ENCODE peak calls at places on chromosome 10, in nine cellular contexts. I is testis, W is nephron progenitor cell, A is mucosa of descending colon, H is neural crest cell, K is A673, S is H9, G is tibial artery, R is mesothelial cell of epicardium. E is an unnamed sample.

GRCh38 chr10:115665549-115665948 is 572.4 kb downstream of the ATRNL1 start:
- DNase-seq in I (no peak), S (no peak), R (no peak), K (no peak), H (no peak), W (no peak), G (no peak), A (no peak), E (no peak)

GRCh38 chr10:101694674-101695403 is at the start of gene FBXW4:
- DNase-seq in S (peak), W (peak), K (peak), R (peak), A (peak), G (peak), I (peak), H (peak), E (peak)

GRCh38 chr10:124561206-124561605 is 99.6 kb downstream of the LHPP start:
- DNase-seq in H (no peak), A (no peak), W (no peak), K (no peak), G (no peak), S (no peak), I (no peak), R (no peak), E (no peak)

GRCh38 chr10:5681930-5682329 is 2.7 kb upstream of the TASOR2 start:
- DNase-seq in S (no peak), I (no peak), R (no peak), K (no peak), W (no peak), A (no peak), G (no peak), H (no peak), E (no peak)

GRCh38 chr10:77602231-77602912 is 35.2 kb downstream of the KCNMA1 start:
- DNase-seq in S (no peak), G (no peak), K (no peak), W (no peak), H (no peak), I (no peak), R (no peak), A (no peak), E (no peak)

GRCh38 chr10:58818889-58819288 is 306.2 kb downstream of the BICC1 start:
- DNase-seq in S (no peak), A (no peak), G (no peak), R (no peak), I (no peak), K (no peak), W (no peak), H (no peak), E (no peak)

GRCh38 chr10:13439771-13440708 is 88.8 kb downstream of the BEND7 start:
- DNase-seq in I (peak), G (peak), K (peak), A (peak), H (peak), W (peak), R (peak), S (peak), E (peak)

GRCh38 chr10:62354941-62355340 is 19.2 kb upstream of the ZNF365 start:
- DNase-seq in W (no peak), H (no peak), R (no peak), I (no peak), K (no peak), A (no peak), S (no peak), G (no peak), E (no peak)

GRCh38 chr10:3652886-3653285 is 132.1 kb downstream of the KLF6 start:
- DNase-seq in S (no peak), H (no peak), G (no peak), I (no peak), R (no peak), A (no peak), W (no peak), K (no peak), E (no peak)

GRCh38 chr10:79003183-79004100 is 65.3 kb upstream of the ZMIZ1 start:
- DNase-seq in K (no peak), S (no peak), G (no peak), R (no peak), H (no peak), I (peak), A (no peak), W (peak), E (no peak)

GRCh38 chr10:3350205-3350604 is 177.6 kb upstream of the PITRM1 start:
- DNase-seq in G (no peak), R (no peak), I (no peak), W (no peak), A (no peak), K (no peak), S (no peak), H (no peak), E (no peak)

GRCh38 chr10:30092151-30092790 is 32.9 kb upstream of the JCAD start:
- DNase-seq in R (no peak), G (no peak), S (no peak), W (no peak), H (no peak), K (peak), A (no peak), I (no peak), E (no peak)

GRCh38 chr10:62335326-62335725 is 38.8 kb upstream of the ZNF365 start:
- DNase-seq in A (no peak), R (no peak), I (no peak), K (peak), G (no peak), S (no peak), W (no peak), H (no peak), E (no peak)

GRCh38 chr10:14184841-14185500 is 145.8 kb downstream of the FRMD4A start:
- DNase-seq in R (no peak), S (no peak), A (peak), W (no peak), G (no peak), K (peak), I (no peak), H (no peak), E (no peak)

GRCh38 chr10:61899045-61899444 is 2.5 kb upstream of the ARID5B start:
- DNase-seq in I (no peak), S (no peak), H (no peak), A (no peak), G (no peak), R (no peak), K (peak), W (no peak), E (peak)

GRCh38 chr10:78865518-78865835 is 203.3 kb upstream of the ZMIZ1 start:
- DNase-seq in H (no peak), G (no peak), A (peak), K (no peak), R (no peak), S (no peak), W (no peak), I (peak), E (no peak)

GRCh38 chr10:48495282-48496045 is 109.4 kb downstream of the ARHGAP22 start:
- DNase-seq in W (no peak), A (no peak), K (no peak), G (no peak), S (no peak), I (no peak), R (no peak), H (no peak), E (no peak)

GRCh38 chr10:132979491-132980425 is 37.4 kb upstream of the CFAP46 start:
- DNase-seq in K (no peak), A (no peak), I (no peak), R (no peak), G (no peak), S (no peak), W (no peak), H (no peak), E (no peak)

GRCh38 chr10:95388539-95388938 is 97.7 kb upstream of the PDLIM1 start:
- DNase-seq in G (peak), R (no peak), A (peak), I (no peak), H (no peak), W (no peak), S (no peak), K (no peak), E (no peak)

GRCh38 chr10:133439517-133440461 is 14.0 kb upstream of the SCART1 start:
- DNase-seq in G (no peak), K (no peak), W (no peak), H (no peak), S (no peak), I (no peak), R (no peak), A (no peak), E (no peak)

GRCh38 chr10:130138479-130138866 is 2.3 kb downstream of the GLRX3 start:
- DNase-seq in A (no peak), R (no peak), K (no peak), G (no peak), W (no peak), S (no peak), H (no peak), I (no peak), E (no peak)

GRCh38 chr10:132679217-132679595 is 106.7 kb downstream of the NKX6-2 start:
- DNase-seq in W (no peak), H (no peak), R (no peak), A (no peak), G (peak), I (peak), K (no peak), S (no peak), E (peak)

GRCh38 chr10:35219906-35220890 is 93.6 kb downstream of the CREM start:
- DNase-seq in I (no peak), R (no peak), A (no peak), H (no peak), G (no peak), K (peak), S (no peak), W (no peak), E (no peak)

GRCh38 chr10:62033108-62033507 is 131.6 kb downstream of the ARID5B start:
- DNase-seq in A (no peak), I (no peak), K (no peak), H (no peak), G (no peak), S (no peak), R (no peak), W (no peak), E (no peak)

GRCh38 chr10:79242620-79243152 is 104.6 kb upstream of the PPIF start:
- DNase-seq in A (peak), K (peak), H (peak), W (peak), R (peak), S (peak), I (peak), G (peak), E (no peak)

GRCh38 chr10:119149723-119150122 is 15.8 kb downstream of the SFXN4 start:
- DNase-seq in I (no peak), A (no peak), R (no peak), H (no peak), W (no peak), S (no peak), G (peak), K (peak), E (no peak)

GRCh38 chr10:79093658-79094411 is 25.1 kb downstream of the ZMIZ1 start:
- DNase-seq in H (no peak), K (no peak), G (peak), W (no peak), R (no peak), I (peak), A (peak), S (no peak), E (no peak)

GRCh38 chr10:48243487-48243886 is 31.0 kb downstream of the FRMPD2 start:
- DNase-seq in W (no peak), H (no peak), I (no peak), S (peak), R (no peak), A (no peak), K (no peak), G (no peak), E (no peak)

GRCh38 chr10:132588301-132589013 is 50.9 kb downstream of the INPP5A start:
- DNase-seq in R (no peak), K (no peak), G (no peak), S (no peak), A (no peak), I (peak), H (no peak), W (no peak), E (peak)

GRCh38 chr10:46020871-46021553 is 9.4 kb downstream of the NCOA4 start:
- DNase-seq in W (no peak), S (no peak), A (no peak), G (no peak), I (no peak), H (no peak), R (no peak), K (no peak), E (no peak)

GRCh38 chr10:120328647-120329046 is 128.4 kb upstream of the PLPP4 start:
- DNase-seq in H (no peak), W (no peak), I (no peak), K (no peak), A (no peak), S (no peak), R (no peak), G (no peak), E (no peak)

GRCh38 chr10:76080991-76081390 is 649.6 kb downstream of the LRMDA start:
- DNase-seq in S (no peak), H (no peak), I (no peak), R (no peak), K (no peak), G (no peak), A (no peak), W (no peak), E (no peak)

GRCh38 chr10:30893208-30893607 is 138.5 kb downstream of the ZNF438 start:
- DNase-seq in S (no peak), A (no peak), K (no peak), W (no peak), G (no peak), I (no peak), R (no peak), H (no peak), E (no peak)

GRCh38 chr10:28087675-28088351 is 88.9 kb upstream of the ODAD2 start:
- DNase-seq in G (no peak), K (peak), R (no peak), I (no peak), H (no peak), W (no peak), A (no peak), S (no peak), E (peak)

GRCh38 chr10:123847686-123848432 is 43.7 kb downstream of the CPXM2 start:
- DNase-seq in W (no peak), I (no peak), H (no peak), A (peak), R (no peak), K (no peak), G (no peak), S (no peak), E (no peak)

GRCh38 chr10:37860494-37861190 is 3.2 kb upstream of the ZNF248 start:
- DNase-seq in W (no peak), G (no peak), K (no peak), S (no peak), I (no peak), H (no peak), R (no peak), A (peak), E (no peak)

GRCh38 chr10:621981-622740 is 67.3 kb downstream of the DIP2C start:
- DNase-seq in A (no peak), W (no peak), K (no peak), S (no peak), I (no peak), G (no peak), R (no peak), H (no peak), E (no peak)

DNA sequence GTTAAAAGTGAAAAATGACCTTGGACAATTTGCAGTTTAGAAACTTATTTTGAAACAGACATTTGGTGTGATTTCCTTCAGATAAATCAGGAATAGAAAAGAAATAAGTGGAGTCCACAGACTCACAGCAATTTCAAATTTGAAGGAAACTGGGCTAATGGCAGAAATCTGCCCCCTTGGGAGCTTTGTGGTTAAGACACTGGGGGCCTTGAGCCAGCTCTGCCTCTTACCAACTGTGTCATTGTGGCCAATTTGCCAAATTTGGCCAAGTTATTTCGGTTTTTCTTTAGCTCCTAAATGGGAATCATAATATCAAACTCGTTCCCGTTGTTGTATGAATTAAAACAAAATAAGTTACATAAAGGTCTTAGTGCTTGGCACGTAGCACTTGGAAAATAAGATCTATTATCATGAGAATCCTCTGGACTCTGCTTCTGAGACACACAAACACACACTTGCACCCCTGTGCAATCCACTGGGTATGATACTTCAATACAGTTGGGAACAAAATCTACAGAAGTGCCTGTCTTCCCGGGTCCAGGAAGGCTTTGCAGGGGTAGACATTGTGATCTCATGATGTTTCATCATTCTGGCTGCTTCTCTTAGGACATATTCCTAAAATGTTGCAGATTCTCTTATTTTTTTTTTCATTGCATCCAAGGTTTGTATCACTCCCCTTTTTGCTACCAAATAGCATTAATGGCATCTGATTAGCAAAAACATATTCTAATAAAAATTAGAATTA is 4.9 kb downstream of the ARMC3 start:
- DNase-seq in W (no peak), A (no peak), K (peak), S (no peak), H (no peak), I (no peak), G (peak), R (no peak), E (no peak)
- TF ChIP-seq CTCF in W (no peak), A (no peak), K (no peak), S (no peak), H (no peak), I (no peak), G (peak), R (no peak), E (no peak)

GRCh38 chr10:102713814-102714620 is at the start of gene ARL3:
- DNase-seq in A (peak), W (peak), I (peak), R (peak), G (peak), K (peak), S (peak), H (peak), E (peak)

GRCh38 chr10:102713483-102713813 is 749 bp downstream of the ARL3 start:
- DNase-seq in G (no peak), H (no peak), K (no peak), W (no peak), I (no peak), R (peak), A (no peak), S (no peak), E (peak)

GRCh38 chr10:102712843-102713242 is 1.4 kb downstream of the ARL3 start:
- DNase-seq in W (no peak), K (no peak), A (no peak), H (no peak), R (no peak), I (no peak), G (no peak), S (no peak), E (no peak)

GRCh38 chr10:102712089-102712488 is 2.1 kb downstream of the ARL3 start:
- DNase-seq in H (no peak), R (no peak), A (no peak), W (no peak), S (no peak), K (no peak), I (no peak), G (no peak), E (no peak)

GRCh38 chr10:102710604-102711003 is 3.6 kb downstream of the ARL3 start:
- DNase-seq in K (peak), G (no peak), S (no peak), I (no peak), W (no peak), H (no peak), A (no peak), R (no peak), E (no peak)
- TF ChIP-seq CTCF in K (no peak), G (no peak), S (no peak), I (no peak), W (no peak), H (no peak), A (no peak), R (no peak), E (no peak)

DNA sequence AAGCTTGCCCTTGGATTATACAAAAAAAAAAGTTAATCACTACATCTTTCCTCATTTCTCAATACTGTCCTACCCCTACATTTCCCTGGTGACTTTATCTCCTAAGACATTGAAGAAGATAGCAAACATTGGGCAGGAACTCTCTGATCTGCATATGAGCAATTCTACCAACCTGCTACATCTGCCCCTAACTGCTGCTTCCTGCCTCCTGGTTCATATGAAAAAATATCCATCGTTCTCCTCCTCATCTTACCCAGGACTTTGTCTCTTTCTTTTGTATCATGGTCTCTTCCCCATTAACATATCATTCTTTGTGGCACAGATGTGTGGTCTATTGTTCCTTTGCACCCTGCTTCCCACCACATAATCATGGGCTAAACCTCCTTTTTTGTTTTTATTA is 139.7 kb upstream of the PCGF5 start:
- DNase-seq in I (no peak), H (no peak), R (no peak), K (no peak), G (no peak), S (no peak), W (no peak), A (no peak), E (no peak)
- TF ChIP-seq CTCF in I (no peak), H (no peak), R (no peak), K (no peak), G (no peak), S (no peak), W (no peak), A (no peak), E (no peak)

GRCh38 chr10:21534611-21535493 is 820 bp downstream of the MLLT10 start:
- DNase-seq in S (peak), A (peak), K (peak), G (peak), W (peak), R (no peak), I (peak), H (peak), E (peak)

GRCh38 chr10:21535494-21535818 is 1.4 kb downstream of the MLLT10 start:
- DNase-seq in W (no peak), R (no peak), H (no peak), G (no peak), S (no peak), A (no peak), I (no peak), K (no peak), E (no peak)

GRCh38 chr10:21531164-21531563 is 2.9 kb upstream of the MLLT10 start:
- DNase-seq in K (no peak), I (no peak), W (no peak), H (no peak), S (no peak), A (no peak), R (no peak), G (no peak), E (no peak)

GRCh38 chr10:21532694-21533576 is 1.1 kb upstream of the MLLT10 start:
- DNase-seq in A (no peak), W (no peak), I (no peak), G (no peak), H (no peak), K (no peak), R (no peak), S (no peak), E (no peak)

DNA sequence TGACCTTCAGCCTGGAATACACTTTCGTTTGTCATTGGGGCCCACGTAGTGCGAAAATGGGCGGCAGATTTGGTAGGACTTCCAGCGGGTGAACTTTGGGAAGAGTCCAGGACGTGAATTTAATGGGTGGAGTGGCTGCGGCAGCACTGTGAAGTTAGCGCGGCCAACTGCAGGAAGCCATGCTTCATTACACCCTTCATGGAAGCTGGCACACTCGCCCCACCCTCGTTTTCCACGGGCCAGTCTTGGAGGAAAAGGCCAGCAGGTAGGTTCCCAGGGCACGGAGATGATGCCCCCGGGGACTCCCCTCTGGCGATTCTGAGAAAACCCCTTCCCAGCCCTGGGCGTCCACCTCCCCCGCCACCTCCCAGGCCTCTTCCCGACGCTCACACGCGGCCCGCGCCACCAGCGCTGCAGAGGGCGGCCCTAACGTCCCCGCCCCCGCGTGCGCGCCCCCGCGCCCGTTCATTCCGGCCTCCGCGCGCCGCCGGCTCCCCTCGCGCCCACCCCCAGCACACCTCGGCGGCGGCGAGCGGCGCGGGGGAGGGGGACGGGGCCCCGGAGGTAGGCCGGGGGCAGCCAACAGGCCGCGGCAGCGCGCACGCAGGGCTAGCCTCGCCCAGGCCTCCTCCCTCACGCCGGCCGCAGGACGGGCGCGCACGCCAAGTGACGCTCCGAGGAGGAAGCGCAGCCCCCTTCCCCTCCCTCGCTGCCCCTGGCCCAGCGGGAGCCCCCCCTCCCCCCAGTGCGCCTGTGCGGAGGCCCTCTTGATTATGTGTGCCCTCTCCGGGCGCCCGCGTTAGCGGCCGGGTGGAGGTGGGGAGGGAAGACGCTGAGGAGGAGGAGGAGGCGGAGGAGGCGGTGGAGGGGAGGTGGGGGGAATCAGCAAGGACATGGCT is at the start of gene MLLT10:
- DNase-seq in R (peak), H (peak), W (peak), K (peak), G (peak), A (peak), I (peak), S (peak), E (peak)
- TF ChIP-seq CTCF in R (no peak), H (peak), W (no peak), K (no peak), G (peak), A (no peak), I (no peak), S (peak), E (peak)

E was measured in CD14-positive monocyte.